ENCODE peak calls at places on chromosomes 13 and 19, in seven cellular contexts. D is astrocyte of the spinal cord; E is AG09319; M is left ventricle myocardium inferior; H is stimulated activated CD4-positive, alpha-beta T cell treated with anti-CD3 and anti-CD28 coated beads, Interleukin-4, amount 100 ng/mL, for 24 hours; T is Peyer's patch; L is T-helper 2 cell. R is an unnamed sample.
A peak's percentile ranks its signal among the peaks of the same experiment; 100 is the strongest.

GRCh38 chr19:58579473-58580142 is 6.5 kb upstream of the MZF1 start:
- DNase-seq in D (no peak), E (no peak), M (no peak), H (no peak), T (no peak), L (no peak), R (no peak)

GRCh38 chr19:55554302-55554701 is 9.0 kb upstream of the SBK3 start:
- DNase-seq in D (no peak), E (no peak), M (no peak), H (no peak), T (no peak), L (no peak), R (no peak)

GRCh38 chr13:24777171-24777570 is 13.2 kb downstream of the RNF17 start:
- DNase-seq in D (no peak), E (no peak), M (no peak), H (no peak), T (no peak), L (no peak), R (no peak)

GRCh38 chr19:50922316-50922853 is 11.2 kb upstream of the KLK4 start:
- DNase-seq in D (peak; percentile 56), E (peak; percentile 37), M (peak; percentile 34), H (peak; percentile 85), T (peak; percentile 79), L (peak; percentile 30), R (peak; percentile 83)

GRCh38 chr19:8585894-8586750 is 8.9 kb upstream of the MYO1F start:
- DNase-seq in D (no peak), E (no peak), M (peak; percentile 42), H (peak; percentile 59), T (peak; percentile 71), L (peak; percentile 54), R (peak; percentile 52)

GRCh38 chr19:53424968-53425597 is 6.7 kb upstream of the ZNF761 start:
- DNase-seq in D (peak; percentile 50), E (peak; percentile 19), M (peak; percentile 70), H (peak; percentile 74), T (peak; percentile 54), L (peak; percentile 17), R (peak; percentile 85)

GRCh38 chr13:108615241-108615640 is 14.2 kb upstream of the MYO16 start:
- DNase-seq in D (no peak), E (no peak), M (no peak), H (no peak), T (no peak), L (no peak), R (no peak)

GRCh38 chr19:47097396-47098217 is 16.0 kb downstream of the ZC3H4 start:
- DNase-seq in D (no peak), E (no peak), M (peak; percentile 50), H (no peak), T (no peak), L (no peak), R (no peak)

GRCh38 chr19:32224371-32225244 is 120.8 kb upstream of the ZNF507 start:
- DNase-seq in D (peak; percentile 24), E (no peak), M (peak; percentile 59), H (peak; percentile 57), T (peak; percentile 78), L (peak; percentile 29), R (peak; percentile 42)

GRCh38 chr13:95533545-95534135 is 18.9 kb upstream of the CLDN10 start:
- DNase-seq in D (no peak), E (no peak), M (no peak), H (no peak), T (peak; percentile 56), L (no peak), R (no peak)

GRCh38 chr13:79935121-79935520 is 405.8 kb downstream of the SPRY2 start:
- DNase-seq in D (peak; percentile 12), E (no peak), M (no peak), H (no peak), T (no peak), L (no peak), R (no peak)

GRCh38 chr13:21676611-21677021 is 5.7 kb downstream of the FGF9 start:
- DNase-seq in D (no peak), E (no peak), M (no peak), H (no peak), T (peak; percentile 58), L (no peak), R (no peak)

GRCh38 chr19:13053761-13054604 is 48.7 kb downstream of the LYL1 start:
- DNase-seq in D (peak; percentile 95), E (peak; percentile 88), M (peak; percentile 93), H (no peak), T (peak; percentile 68), L (no peak), R (peak; percentile 87)

GRCh38 chr19:23273022-23273593 is 22.9 kb upstream of the ZNF724 start:
- DNase-seq in D (peak; percentile 22), E (no peak), M (no peak), H (peak; percentile 9), T (no peak), L (no peak), R (no peak)

GRCh38 chr19:7899751-7900352 is 3.8 kb upstream of the MAP2K7 start:
- DNase-seq in D (no peak), E (no peak), M (no peak), H (no peak), T (peak; percentile 43), L (no peak), R (no peak)